ENCODE peak calls at places on chromosomes 11 and 22, in ten cellular contexts. H is T-cell; V is WERI-Rb-1; Q is stimulated activated naive B cell treated with anti-CD40 and anti-IgM and Interleukin-4, amounts not matched to agents 10 μg/mL and 1 μg/mL and 100 μg/mL, for 72 hours; P is HFF-Myc; F is astrocyte of the spinal cord; S is iris pigment epithelial cell; G is progenitor cell of endocrine pancreas; R is stimulated activated CD4-positive, alpha-beta T cell treated with anti-CD3 and anti-CD28 coated beads, TNF-alpha, amount 100 ng/mL, for 1 hour; L is neural progenitor cell. K is an unnamed sample.
A peak's percentile ranks its signal among the peaks of the same experiment; 100 is the strongest.

GRCh38 chr22:46057762-46058420 is 80.9 kb upstream of the WNT7B start:
- DNase-seq in L (no peak), F (peak; percentile 65), V (no peak), Q (peak; percentile 20), H (no peak), S (no peak), G (no peak), R (no peak), P (no peak), K (no peak)

GRCh38 chr11:66981976-66982578 is 7.0 kb downstream of the C11orf86 start:
- DNase-seq in R (no peak), Q (no peak), V (peak; percentile 28), S (peak; percentile 89), P (peak; percentile 93), G (no peak), H (peak; percentile 16), L (no peak), F (peak; percentile 93), K (no peak)

GRCh38 chr11:36278531-36279245 is 10.5 kb downstream of the COMMD9 start:
- DNase-seq in S (peak; percentile 68), Q (no peak), L (peak; percentile 50), P (no peak), G (no peak), F (peak; percentile 42), R (no peak), H (no peak), V (no peak), K (no peak)

GRCh38 chr22:23688121-23688520 is 2.7 kb upstream of the RGL4 start:
- DNase-seq in Q (no peak), H (no peak), L (no peak), S (no peak), P (no peak), R (no peak), V (no peak), F (no peak), G (no peak), K (no peak)

GRCh38 chr11:22491826-22492225 is 133.8 kb downstream of the FANCF start:
- DNase-seq in P (peak; percentile 86), G (no peak), H (no peak), R (no peak), F (peak; percentile 55), L (peak; percentile 56), V (peak; percentile 46), Q (no peak), S (peak; percentile 43), K (no peak)

GRCh38 chr11:59181746-59182456 is 10.0 kb downstream of the DTX4 start:
- DNase-seq in S (no peak), R (no peak), V (no peak), L (no peak), Q (no peak), G (no peak), P (no peak), H (no peak), F (no peak), K (no peak)

GRCh38 chr11:107549253-107549953 is 16.1 kb downstream of the ALKBH8 start:
- DNase-seq in R (no peak), Q (no peak), F (peak; percentile 54), S (peak; percentile 58), P (peak; percentile 33), V (no peak), L (peak; percentile 63), H (peak; percentile 30), G (no peak), K (no peak)

GRCh38 chr11:64817476-64817875 is 7.1 kb upstream of the MEN1 start:
- DNase-seq in G (no peak), L (no peak), V (no peak), Q (no peak), H (no peak), P (no peak), F (no peak), S (no peak), R (no peak), K (no peak)

GRCh38 chr22:47307812-47308211 is 545.4 kb downstream of the TBC1D22A start:
- DNase-seq in Q (no peak), F (no peak), H (no peak), L (no peak), P (no peak), R (no peak), V (no peak), S (peak; percentile 20), G (no peak), K (no peak)